ENCODE peak calls at places on chromosomes 11 and 22, in four cellular contexts. L, F, G and R are unnamed samples.

GRCh38 chr11:27722945-27723344 is 22.7 kb upstream of the BDNF start:
- DNase-seq in G (no peak), L (no peak), F (no peak), R (no peak)

GRCh38 chr22:40426671-40427070 is 56.3 kb downstream of the SGSM3 start:
- DNase-seq in F (no peak), L (no peak), G (no peak), R (no peak)

GRCh38 chr11:8259316-8259995 is 4.2 kb downstream of the LMO1 start:
- DNase-seq in L (no peak), G (no peak), F (no peak), R (no peak)

GRCh38 chr11:61955416-61956135 is 5.4 kb downstream of the BEST1 start:
- DNase-seq in L (no peak), G (no peak), F (peak), R (no peak)

GRCh38 chr11:126310992-126311310 is 7.1 kb downstream of the DCPS start:
- DNase-seq in L (no peak), F (no peak), G (no peak), R (no peak)

GRCh38 chr11:88375927-88376470 is 38.5 kb upstream of the CTSC start:
- DNase-seq in G (no peak), F (no peak), L (no peak), R (no peak)

GRCh38 chr11:65900899-65901180 is 652 bp upstream of the FOSL1 start:
- DNase-seq in G (no peak), L (no peak), F (no peak), R (no peak)

GRCh38 chr22:25111579-25112517 is 87.8 kb upstream of the CRYBB3 start:
- DNase-seq in G (no peak), F (no peak), L (no peak), R (no peak)

GRCh38 chr11:106456651-106457050 is 379.2 kb downstream of the AASDHPPT start:
- DNase-seq in L (no peak), G (no peak), F (no peak), R (no peak)

GRCh38 chr11:102005306-102005705 is 41.9 kb upstream of the CFAP300 start:
- DNase-seq in L (no peak), G (no peak), F (no peak), R (no peak)

GRCh38 chr11:20127671-20128527 is 32.4 kb downstream of the DBX1 start:
- DNase-seq in F (peak), G (peak), L (no peak), R (peak)

GRCh38 chr11:15874699-15875098 is 481.6 kb downstream of the SOX6 start:
- DNase-seq in F (no peak), L (no peak), G (no peak), R (no peak)

GRCh38 chr11:1390603-1391164 is 950 bp downstream of the BRSK2 start:
- DNase-seq in L (no peak), G (no peak), F (no peak), R (no peak)

GRCh38 chr11:1499261-1499890 is 12.8 kb upstream of the MOB2 start:
- DNase-seq in L (no peak), G (no peak), F (no peak), R (no peak)

GRCh38 chr11:64305691-64306562 is 603 bp downstream of the ESRRA start:
- DNase-seq in G (peak), F (no peak), L (no peak), R (peak)

GRCh38 chr11:87194985-87195820 is 157.5 kb downstream of the TMEM135 start:
- DNase-seq in F (no peak), L (no peak), G (no peak), R (no peak)

GRCh38 chr11:102467853-102468580 is 15.5 kb upstream of the TMEM123 start:
- DNase-seq in G (no peak), L (no peak), F (no peak), R (no peak)

GRCh38 chr22:37626556-37627075 is 12.9 kb upstream of the SH3BP1 start:
- DNase-seq in L (no peak), G (no peak), F (no peak), R (no peak)

GRCh38 chr11:109223441-109223840 is 198.5 kb upstream of the C11orf87 start:
- DNase-seq in F (no peak), L (no peak), G (no peak), R (no peak)

GRCh38 chr11:1117970-1118369 is 39.8 kb upstream of the MUC5AC start:
- DNase-seq in L (no peak), G (no peak), F (peak), R (no peak)

GRCh38 chr11:8033312-8033715 is 46.2 kb downstream of the EIF3F start:
- DNase-seq in L (no peak), G (peak), F (peak), R (peak)

GRCh38 chr22:43273902-43274484 is 69.2 kb downstream of the SCUBE1 start:
- DNase-seq in L (peak), G (peak), F (peak), R (peak)

GRCh38 chr11:5666396-5666780 is 18.5 kb downstream of the TRIM5 start:
- DNase-seq in L (no peak), F (no peak), G (no peak), R (no peak)

GRCh38 chr11:112590778-112591177 is 330.1 kb upstream of the PLET1 start:
- DNase-seq in G (no peak), F (no peak), L (no peak), R (no peak)

GRCh38 chr11:117222991-117223740 is 8.7 kb downstream of the PCSK7 start:
- DNase-seq in G (no peak), L (no peak), F (no peak), R (no peak)

GRCh38 chr11:27468643-27469332 is 3.8 kb downstream of the LGR4 start:
- DNase-seq in L (no peak), F (no peak), G (no peak), R (no peak)

GRCh38 chr22:47180796-47181195 is 418.3 kb downstream of the TBC1D22A start:
- DNase-seq in G (no peak), F (no peak), L (no peak), R (no peak)

GRCh38 chr11:106152013-106152412 is 74.6 kb downstream of the AASDHPPT start:
- DNase-seq in F (no peak), G (no peak), L (no peak), R (no peak)

GRCh38 chr11:7637447-7638157 is 35.7 kb downstream of the CYB5R2 start:
- DNase-seq in F (no peak), G (no peak), L (no peak), R (no peak)

GRCh38 chr22:50218996-50219727 is 18.4 kb downstream of the SELENOO start:
- DNase-seq in F (no peak), L (no peak), G (peak), R (peak)

GRCh38 chr11:105975128-105975527 is 46.9 kb downstream of the MSANTD4 start:
- DNase-seq in F (no peak), G (no peak), L (no peak), R (no peak)

GRCh38 chr11:67252831-67253239 is 13.4 kb upstream of the GRK2 start:
- DNase-seq in G (no peak), L (no peak), F (no peak), R (no peak)

GRCh38 chr11:76318744-76319384 is 62.1 kb downstream of the THAP12 start:
- DNase-seq in F (peak), L (peak), G (peak), R (peak)

GRCh38 chr22:43825651-43826050 is 13.5 kb upstream of the EFCAB6 start:
- DNase-seq in F (no peak), G (no peak), L (no peak), R (no peak)

GRCh38 chr22:25067851-25068421 is 115.4 kb downstream of the KIAA1671 start:
- DNase-seq in L (no peak), G (no peak), F (no peak), R (no peak)

GRCh38 chr11:110126936-110127335 is 33.7 kb downstream of the ZC3H12C start:
- DNase-seq in G (no peak), F (no peak), L (no peak), R (no peak)

GRCh38 chr11:27171391-27171790 is 130.8 kb downstream of the BBOX1 start:
- DNase-seq in G (no peak), L (no peak), F (no peak), R (no peak)

GRCh38 chr11:125123947-125124633 is 12.7 kb upstream of the TMEM218 start:
- DNase-seq in L (no peak), G (peak), F (no peak), R (peak)

GRCh38 chr11:84390441-84391078 is 1104.4 kb upstream of the CCDC90B start:
- DNase-seq in L (no peak), F (no peak), G (no peak), R (no peak)

GRCh38 chr11:84381666-84382065 is 1095.5 kb upstream of the CCDC90B start:
- DNase-seq in F (no peak), L (no peak), G (no peak), R (no peak)

GRCh38 chr11:84383571-84383970 is 1097.4 kb upstream of the CCDC90B start:
- DNase-seq in L (no peak), G (no peak), F (no peak), R (no peak)

DNA sequence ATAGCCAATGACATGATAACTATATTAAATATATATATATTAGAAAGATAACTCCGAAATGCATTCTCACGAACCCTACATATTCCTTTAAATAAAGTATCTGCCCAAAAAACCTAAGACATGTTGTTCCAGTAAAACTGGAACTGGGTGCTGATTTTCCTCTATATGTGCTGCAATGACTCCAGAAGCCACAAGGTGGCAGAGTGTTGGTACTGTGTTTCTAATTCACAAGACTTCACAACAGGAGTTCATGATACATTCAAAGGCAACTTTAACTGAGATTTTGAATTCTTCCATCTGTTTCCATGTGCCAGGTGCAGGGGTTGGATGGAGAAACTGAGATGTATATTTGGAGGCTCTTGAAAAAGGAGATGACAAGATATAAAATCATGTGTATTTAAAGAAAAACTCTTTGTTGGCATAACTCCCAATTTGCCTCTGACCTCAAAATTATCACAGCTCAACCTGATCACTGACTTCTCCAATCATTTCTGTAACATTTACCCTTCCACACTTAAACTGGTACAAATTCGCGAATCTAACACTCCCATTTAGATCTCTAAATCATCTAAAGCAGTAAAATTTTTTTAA is 1098.6 kb upstream of the CCDC90B start:
- DNase-seq in G (peak), F (no peak), L (no peak), R (no peak)
- TF ChIP-seq SPI1 in G (no peak), F (no peak), L (no peak), R (no peak)

GRCh38 chr22:20519558-20519957 is 12.1 kb downstream of the MED15 start:
- DNase-seq in F (no peak), L (no peak), G (no peak), R (no peak)
- TF ChIP-seq SPI1 in F (no peak), L (no peak), G (no peak), R (no peak)

GRCh38 chr22:27452916-27453315 is 348.6 kb downstream of the MN1 start:
- DNase-seq in L (no peak), G (no peak), F (no peak), R (no peak)
- TF ChIP-seq SPI1 in L (no peak), G (no peak), F (no peak), R (no peak)

GRCh38 chr11:35923452-35923851 is 20.4 kb upstream of the LDLRAD3 start:
- DNase-seq in F (no peak), G (no peak), L (no peak), R (no peak)
- TF ChIP-seq SPI1 in F (no peak), G (no peak), L (no peak), R (no peak)

GRCh38 chr11:100528872-100529416 is 158.1 kb upstream of the ARHGAP42 start:
- DNase-seq in G (no peak), L (no peak), F (no peak), R (no peak)

GRCh38 chr11:100525197-100525596 is 161.9 kb upstream of the ARHGAP42 start:
- DNase-seq in F (no peak), L (no peak), G (no peak), R (no peak)

DNA sequence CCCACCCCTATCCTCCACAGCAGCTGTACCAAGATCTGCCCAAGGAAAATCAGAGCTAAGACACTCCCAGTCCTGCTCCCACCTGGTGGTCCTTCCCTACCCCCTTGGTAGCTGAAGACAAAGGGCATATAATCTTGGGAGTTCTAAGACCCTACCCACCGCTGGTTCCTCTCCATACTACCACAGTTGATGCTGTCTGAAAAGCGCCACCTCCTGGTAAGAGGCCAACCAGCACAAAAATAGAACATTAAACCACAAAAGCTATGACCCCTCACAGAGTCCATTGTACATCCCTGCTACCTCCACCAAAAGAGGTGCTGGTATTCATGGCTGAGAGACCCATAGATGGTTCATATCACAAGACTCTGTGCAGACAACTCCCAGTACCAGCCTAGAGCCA is 161.5 kb upstream of the ARHGAP42 start:
- DNase-seq in L (no peak), G (peak), F (no peak), R (no peak)
- TF ChIP-seq SPI1 in L (no peak), G (no peak), F (no peak), R (no peak)

GRCh38 chr11:128501576-128502549 is 85.5 kb downstream of the ETS1 start:
- DNase-seq in G (no peak), F (no peak), L (no peak), R (no peak)

GRCh38 chr11:128505449-128506058 is 81.8 kb downstream of the ETS1 start:
- DNase-seq in F (no peak), L (no peak), G (no peak), R (no peak)

GRCh38 chr11:128504489-128504888 is 82.9 kb downstream of the ETS1 start:
- DNase-seq in G (no peak), L (no peak), F (no peak), R (no peak)

GRCh38 chr11:128502736-128503135 is 84.6 kb downstream of the ETS1 start:
- DNase-seq in L (no peak), F (no peak), G (no peak), R (no peak)

DNA sequence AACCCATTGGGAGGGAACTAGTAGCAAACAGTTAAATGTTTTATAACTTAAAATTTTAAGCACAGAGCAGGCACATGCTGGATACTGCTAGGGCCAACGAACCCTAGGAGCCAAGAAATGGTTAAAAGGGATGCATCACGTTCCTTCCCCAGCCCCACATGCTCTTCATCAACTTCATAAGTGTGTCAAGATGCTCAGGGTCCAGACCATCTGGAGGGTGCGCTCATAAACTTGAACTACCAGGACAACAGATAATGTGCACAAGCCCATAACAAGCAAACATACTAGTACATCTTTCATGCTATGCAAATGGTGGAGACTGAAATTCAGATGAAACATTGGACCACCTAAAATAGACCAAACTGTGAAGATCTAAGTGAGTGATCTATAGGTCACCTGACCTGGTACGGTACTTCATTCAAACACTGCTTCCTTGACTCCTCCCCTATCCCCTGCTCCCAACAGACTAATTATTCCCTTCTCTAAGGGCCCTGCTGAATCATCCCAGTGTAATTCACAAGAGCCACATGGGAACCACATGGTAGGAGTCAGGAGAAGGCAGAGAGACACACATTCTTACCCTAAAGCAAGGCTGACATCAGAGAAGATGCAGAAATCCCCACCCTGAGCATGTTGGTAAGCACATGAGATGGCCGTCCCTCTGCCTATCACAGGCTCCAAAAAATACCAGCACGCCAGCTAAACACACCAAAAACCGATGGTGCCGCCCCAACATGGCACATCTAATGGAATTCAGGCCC is 83.9 kb downstream of the ETS1 start:
- DNase-seq in F (no peak), L (no peak), G (no peak), R (no peak)
- TF ChIP-seq SPI1 in F (no peak), L (no peak), G (no peak), R (no peak)

GRCh38 chr11:59758638-59759037 is 3.5 kb downstream of the STX3 start:
- DNase-seq in L (no peak), F (no peak), G (no peak), R (no peak)

GRCh38 chr11:59756496-59756840 is 1.3 kb downstream of the STX3 start:
- DNase-seq in F (no peak), G (no peak), L (no peak), R (no peak)

GRCh38 chr11:59754859-59755700 is at the start of gene STX3:
- DNase-seq in L (no peak), G (peak), F (peak), R (peak)

GRCh38 chr11:59755701-59756495 is 722 bp downstream of the STX3 start:
- DNase-seq in F (no peak), L (no peak), G (peak), R (peak)

GRCh38 chr11:59756845-59757244 is 1.7 kb downstream of the STX3 start:
- DNase-seq in L (no peak), G (peak), F (peak), R (peak)
- TF ChIP-seq SPI1 in L (peak), G (peak), F (peak), R (peak)

GRCh38 chr11:134734894-134735293 is 322.9 kb upstream of the B3GAT1 start:
- DNase-seq in G (no peak), L (no peak), F (no peak), R (no peak)

GRCh38 chr11:134730096-134730495 is 318.1 kb upstream of the B3GAT1 start:
- DNase-seq in L (no peak), F (no peak), G (no peak), R (no peak)

GRCh38 chr11:134734446-134734845 is 322.4 kb upstream of the B3GAT1 start:
- DNase-seq in G (no peak), L (no peak), F (no peak), R (no peak)

GRCh38 chr11:134730596-134731538 is 318.8 kb upstream of the B3GAT1 start:
- DNase-seq in G (no peak), L (no peak), F (no peak), R (no peak)

DNA sequence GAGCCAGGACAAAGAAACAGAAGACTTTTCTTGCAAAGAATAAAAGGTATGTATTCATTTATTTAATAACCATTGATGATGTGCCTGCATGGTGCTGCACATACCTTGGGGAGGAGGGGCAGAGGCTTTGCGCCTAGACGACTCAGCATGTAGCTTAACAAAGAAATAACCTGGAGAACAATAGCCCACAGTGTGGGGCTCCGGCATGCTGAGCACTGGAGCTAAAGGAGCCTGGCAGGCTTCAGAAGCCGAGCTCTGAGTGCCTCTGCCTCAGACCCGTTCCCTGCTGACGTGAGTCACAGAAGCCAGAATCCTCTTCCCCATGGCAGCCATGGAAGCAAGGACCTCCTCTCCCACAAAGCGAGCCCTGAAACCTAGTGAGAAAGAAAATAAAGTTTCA is 319.5 kb upstream of the B3GAT1 start:
- DNase-seq in L (no peak), F (no peak), G (no peak), R (no peak)
- TF ChIP-seq SPI1 in L (no peak), F (no peak), G (no peak), R (no peak)

DNA sequence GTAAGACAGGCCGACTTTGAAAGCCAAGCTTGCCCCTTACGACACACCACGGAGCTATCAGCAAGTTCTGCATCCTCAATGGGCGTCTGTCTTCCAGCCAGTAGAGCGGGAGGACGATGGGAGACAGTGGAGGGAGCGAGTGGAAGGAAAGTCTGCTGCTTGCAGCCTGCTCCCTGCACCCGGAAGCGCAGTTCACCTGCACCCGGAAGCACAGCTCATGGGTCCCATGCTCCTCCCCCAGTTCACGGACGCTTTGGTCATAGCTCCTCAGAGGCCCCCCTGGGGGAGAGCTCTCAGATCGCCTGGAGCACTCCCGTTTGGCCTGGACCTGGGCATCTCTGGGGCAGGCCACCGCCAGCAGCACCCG is 51.3 kb downstream of the FBLN1 start:
- DNase-seq in G (no peak), F (no peak), L (no peak), R (no peak)
- TF ChIP-seq SPI1 in G (no peak), F (no peak), L (no peak), R (no peak)